ENCODE peak calls at places on chromosome 13, in eight cellular contexts. P, Z, N, R, K, S, I and H are unnamed samples.

GRCh38 chr13:112113851-112114250 is 46.9 kb downstream of the SOX1 start:
- DNase-seq in Z (no peak), K (no peak), N (no peak), S (no peak), P (no peak), I (no peak), R (peak; percentile 33), H (no peak)

GRCh38 chr13:46593403-46593802 is 40.4 kb downstream of the LRCH1 start:
- DNase-seq in I (no peak), P (no peak), N (no peak), Z (no peak), S (peak; percentile 37), K (no peak), R (no peak), H (no peak)

GRCh38 chr13:36377822-36378480 is 31.8 kb upstream of the SPART start:
- DNase-seq in S (no peak), I (no peak), R (no peak), Z (no peak), K (no peak), P (no peak), N (no peak), H (no peak)

GRCh38 chr13:83449666-83450395 is 432.4 kb downstream of the SLITRK1 start:
- DNase-seq in K (no peak), R (no peak), P (no peak), S (no peak), N (no peak), Z (no peak), I (no peak), H (no peak)

GRCh38 chr13:44249439-44249838 is 124.2 kb upstream of the SERP2 start:
- DNase-seq in N (no peak), S (no peak), P (peak; percentile 73), Z (no peak), K (peak; percentile 48), R (peak; percentile 91), I (no peak), H (peak; percentile 46)

GRCh38 chr13:101181076-101181685 is 235.1 kb downstream of the NALCN start:
- DNase-seq in N (no peak), P (no peak), S (no peak), Z (no peak), I (no peak), R (no peak), K (no peak), H (no peak)

GRCh38 chr13:112984954-112985802 is 16.2 kb downstream of the MCF2L start:
- DNase-seq in P (no peak), K (no peak), S (no peak), R (no peak), I (no peak), N (no peak), Z (peak; percentile 48), H (no peak)

GRCh38 chr13:111396457-111396856 is 76.0 kb downstream of the TEX29 start:
- DNase-seq in S (peak; percentile 9), N (peak; percentile 34), P (no peak), R (no peak), I (no peak), Z (no peak), K (no peak), H (no peak)

GRCh38 chr13:26965976-26966375 is 205.4 kb upstream of the GPR12 start:
- DNase-seq in K (peak; percentile 85), S (no peak), N (no peak), Z (peak; percentile 85), R (peak; percentile 84), I (peak; percentile 24), P (no peak), H (peak; percentile 45)

GRCh38 chr13:73820688-73821087 is 313.5 kb downstream of the KLF12 start:
- DNase-seq in Z (no peak), I (no peak), K (no peak), P (no peak), R (no peak), N (no peak), S (no peak), H (no peak)

GRCh38 chr13:95620498-95621140 is 23.9 kb downstream of the DZIP1 start:
- DNase-seq in K (no peak), R (no peak), I (no peak), P (no peak), S (no peak), N (no peak), Z (no peak), H (no peak)

GRCh38 chr13:68523838-68524424 is 1293.8 kb upstream of the PCDH9 start:
- DNase-seq in R (no peak), Z (no peak), P (no peak), K (no peak), N (peak; percentile 70), S (no peak), I (no peak), H (no peak)

GRCh38 chr13:67841071-67841470 is 610.9 kb upstream of the PCDH9 start:
- DNase-seq in N (no peak), R (no peak), K (no peak), Z (no peak), S (no peak), I (no peak), P (no peak), H (no peak)

GRCh38 chr13:31043891-31044657 is 111.6 kb downstream of the TEX26 start:
- DNase-seq in Z (peak; percentile 73), S (peak; percentile 65), P (peak; percentile 87), N (peak; percentile 93), K (peak; percentile 75), I (peak; percentile 81), R (peak; percentile 89), H (peak; percentile 81)

GRCh38 chr13:49517461-49517860 is 21.7 kb downstream of the PHF11 start:
- DNase-seq in K (no peak), P (no peak), N (no peak), I (no peak), S (no peak), Z (no peak), R (no peak), H (no peak)

GRCh38 chr13:93293716-93294115 is 67.1 kb downstream of the GPC6 start:
- DNase-seq in I (no peak), R (no peak), K (no peak), P (no peak), N (no peak), S (no peak), Z (no peak), H (no peak)

GRCh38 chr13:86689901-86690300 is 890.7 kb upstream of the SLITRK6 start:
- DNase-seq in I (no peak), Z (no peak), N (no peak), K (no peak), R (no peak), P (no peak), S (no peak), H (no peak)

GRCh38 chr13:57640582-57640981 is 9.0 kb downstream of the PCDH17 start:
- DNase-seq in R (no peak), S (no peak), Z (no peak), K (no peak), N (no peak), I (no peak), P (no peak), H (no peak)

GRCh38 chr13:36105726-36106125 is 25.5 kb downstream of the DCLK1 start:
- DNase-seq in K (no peak), I (no peak), N (no peak), S (no peak), P (no peak), R (no peak), Z (no peak), H (no peak)

GRCh38 chr13:24671367-24672117 is 8.7 kb upstream of the ATP12A start:
- DNase-seq in S (no peak), P (no peak), I (peak; percentile 52), N (no peak), Z (peak; percentile 30), K (no peak), R (peak; percentile 86), H (peak; percentile 55)
- H3K4me3 ChIP-seq in S (no peak overlapping the region), P (peak overlapping the region; percentile 2), I (no peak overlapping the region), N (no peak overlapping the region), Z (no peak overlapping the region), K (peak overlapping the region; percentile 23), R (peak overlapping the region; percentile 27), H (no peak overlapping the region)

GRCh38 chr13:43244482-43244881 is 221.1 kb downstream of the DNAJC15 start:
- DNase-seq in P (no peak), R (no peak), N (no peak), K (no peak), S (no peak), Z (no peak), I (no peak), H (no peak)
- H3K27ac ChIP-seq in P (no peak overlapping the region), R (no peak overlapping the region), N (no peak overlapping the region), K (no peak overlapping the region), S (no peak overlapping the region), Z (no peak overlapping the region), I (no peak overlapping the region), H (no peak overlapping the region)

DNA sequence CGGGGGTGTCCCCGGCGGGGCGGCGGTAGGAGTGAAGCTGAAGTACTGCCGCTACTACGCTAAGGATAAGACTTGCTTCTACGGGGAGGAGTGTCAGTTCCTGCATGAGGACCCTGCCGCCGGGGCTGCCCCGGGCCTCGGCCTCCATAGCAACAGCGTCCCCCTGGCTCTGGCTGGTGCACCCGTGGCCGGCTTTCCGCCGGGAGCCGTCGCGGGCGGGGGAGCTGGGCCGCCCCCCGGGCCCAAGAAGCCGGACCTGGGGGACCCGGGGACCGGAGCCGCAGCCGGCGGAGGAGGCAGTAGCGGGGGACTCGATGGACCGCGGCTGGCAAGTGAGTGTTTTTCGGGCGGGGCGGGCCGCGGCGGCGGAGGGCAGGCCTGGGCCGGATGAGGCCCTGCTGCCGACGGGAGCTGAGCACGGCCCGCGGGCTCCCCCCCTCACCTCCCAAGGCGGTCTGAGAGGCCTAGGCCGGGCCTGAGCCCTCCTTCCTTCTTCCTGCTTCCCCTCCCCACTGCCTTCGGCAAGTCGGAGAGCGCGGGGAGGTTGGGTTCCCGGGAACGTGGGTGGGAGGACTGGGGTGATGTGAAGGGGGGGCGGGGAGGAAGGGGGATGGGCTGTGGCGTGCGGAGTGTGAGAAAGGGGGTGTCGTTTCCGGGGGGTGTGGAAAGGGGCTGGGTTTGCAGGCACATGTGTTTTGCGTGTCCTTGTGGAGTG is 568 bp downstream of the PAN3 start:
- DNase-seq in K (peak; percentile 90), N (peak; percentile 96), Z (peak; percentile 85), R (peak; percentile 93), S (peak; percentile 88), I (peak; percentile 87), P (peak; percentile 77), H (peak; percentile 84)
- TF ChIP-seq POLR2A in K (no peak), N (no peak), Z (peak; percentile 64), R (peak; percentile 23), S (peak; percentile 37), I (peak; percentile 64), P (no peak), H (no peak)

GRCh38 chr13:80371840-80372509 is 31.0 kb upstream of the SPRY2 start:
- DNase-seq in S (no peak), Z (no peak), R (no peak), P (no peak), N (no peak), K (no peak), I (no peak), H (no peak)

GRCh38 chr13:80379245-80379644 is 38.3 kb upstream of the SPRY2 start:
- DNase-seq in N (no peak), K (no peak), R (no peak), S (no peak), P (no peak), Z (no peak), I (no peak), H (no peak)

GRCh38 chr13:80374453-80374852 is 33.5 kb upstream of the SPRY2 start:
- DNase-seq in N (no peak), S (no peak), P (no peak), K (peak; percentile 36), Z (no peak), I (no peak), R (peak; percentile 89), H (peak; percentile 57)

DNA sequence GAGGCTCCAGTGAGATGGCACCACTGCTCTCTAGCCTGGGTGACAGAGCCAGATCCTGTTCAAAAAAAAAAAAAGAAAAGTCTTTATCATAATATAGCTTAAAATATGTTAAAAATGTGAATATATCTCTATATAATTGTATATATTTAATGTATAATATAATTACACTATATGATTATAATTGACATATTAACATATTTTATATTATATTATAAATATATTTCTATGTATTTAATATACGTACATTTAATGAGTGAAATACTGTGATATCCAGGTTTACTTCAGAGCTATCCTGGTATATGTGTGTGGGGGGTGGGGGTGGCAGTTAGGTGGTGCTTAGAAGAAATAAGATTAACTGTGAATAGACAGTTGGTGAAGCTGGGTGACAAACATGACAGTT is 35.6 kb upstream of the SPRY2 start:
- DNase-seq in P (no peak), K (no peak), Z (no peak), N (no peak), I (no peak), S (no peak), R (no peak), H (no peak)
- H3K4me3 ChIP-seq in P (no peak overlapping the region), K (no peak overlapping the region), Z (no peak overlapping the region), N (no peak overlapping the region), I (no peak overlapping the region), S (no peak overlapping the region), R (no peak overlapping the region), H (no peak overlapping the region)